ENCODE peak calls at places on chromosomes 13 and 19, in eight cellular contexts. J, X, Y, H, F, D, L and K are unnamed samples.

GRCh38 chr19:38815059-38816001 is 2.6 kb upstream of the LGALS4 start:
- DNase-seq in J (no peak), X (peak), Y (no peak), H (no peak), F (no peak), D (no peak), L (no peak), K (no peak)

GRCh38 chr13:109764045-109764444 is 22.3 kb downstream of the IRS2 start:
- DNase-seq in J (no peak), X (peak), Y (no peak), H (no peak), F (no peak), D (no peak), L (no peak), K (no peak)

GRCh38 chr19:10517361-10517759 is at the start of gene S1PR5:
- DNase-seq in J (no peak), X (peak), Y (no peak), H (no peak), F (no peak), D (peak), L (no peak), K (no peak)

GRCh38 chr19:58558066-58558622 is at the start of gene UBE2M:
- DNase-seq in J (no peak), X (no peak), Y (peak), H (no peak), F (no peak), D (no peak), L (no peak), K (no peak)

GRCh38 chr13:39787086-39787487 is 131.6 kb downstream of the COG6 start:
- DNase-seq in J (no peak), X (no peak), Y (no peak), H (no peak), F (no peak), D (no peak), L (no peak), K (no peak)

GRCh38 chr13:114071441-114071840 is 61.0 kb downstream of the RASA3 start:
- DNase-seq in J (no peak), X (no peak), Y (peak), H (no peak), F (no peak), D (peak), L (no peak), K (no peak)

GRCh38 chr19:13022111-13022858 is 27.0 kb downstream of the NFIX start:
- DNase-seq in J (no peak), X (no peak), Y (no peak), H (no peak), F (no peak), D (no peak), L (no peak), K (no peak)

GRCh38 chr13:94272038-94272437 is 207.4 kb downstream of the DCT start:
- DNase-seq in J (no peak), X (no peak), Y (no peak), H (no peak), F (no peak), D (no peak), L (no peak), K (no peak)

GRCh38 chr19:4567584-4568071 is 8.1 kb upstream of the SEMA6B start:
- DNase-seq in J (peak), X (peak), Y (peak), H (peak), F (no peak), D (no peak), L (no peak), K (no peak)

GRCh38 chr19:19451429-19452240 is 46.2 kb downstream of the GATAD2A start:
- DNase-seq in J (no peak), X (no peak), Y (no peak), H (no peak), F (no peak), D (no peak), L (no peak), K (no peak)

GRCh38 chr13:74290324-74290773 is 156.1 kb upstream of the KLF12 start:
- DNase-seq in J (no peak), X (peak), Y (peak), H (no peak), F (no peak), D (no peak), L (peak), K (peak)

GRCh38 chr19:3159565-3159964 is 19.0 kb upstream of the S1PR4 start:
- DNase-seq in J (no peak), X (no peak), Y (no peak), H (no peak), F (no peak), D (no peak), L (no peak), K (no peak)

GRCh38 chr19:48123907-48124675 is 13.5 kb upstream of the PLA2G4C start:
- DNase-seq in J (no peak), X (no peak), Y (peak), H (no peak), F (no peak), D (no peak), L (no peak), K (no peak)

GRCh38 chr13:39910833-39911232 is 255.4 kb downstream of the COG6 start:
- DNase-seq in J (no peak), X (no peak), Y (no peak), H (no peak), F (no peak), D (no peak), L (no peak), K (no peak)

GRCh38 chr13:71525004-71525403 is 342.0 kb downstream of the DACH1 start:
- DNase-seq in J (no peak), X (no peak), Y (no peak), H (no peak), F (no peak), D (no peak), L (no peak), K (no peak)

GRCh38 chr19:52742516-52742915 is 7.7 kb upstream of the ZNF611 start:
- DNase-seq in J (no peak), X (no peak), Y (no peak), H (no peak), F (no peak), D (no peak), L (no peak), K (no peak)

GRCh38 chr19:2329528-2329927 is 1.0 kb downstream of the SPPL2B start:
- DNase-seq in J (no peak), X (no peak), Y (no peak), H (no peak), F (no peak), D (no peak), L (no peak), K (no peak)

GRCh38 chr19:33416307-33417215 is 43.1 kb downstream of the CEBPG start:
- DNase-seq in J (peak), X (peak), Y (peak), H (peak), F (no peak), D (no peak), L (peak), K (peak)

GRCh38 chr13:111216166-111216960 is 101.3 kb downstream of the ARHGEF7 start:
- DNase-seq in J (peak), X (peak), Y (no peak), H (peak), F (no peak), D (no peak), L (peak), K (no peak)

GRCh38 chr19:5960005-5961001 is 17.6 kb downstream of the RANBP3 start:
- DNase-seq in J (no peak), X (no peak), Y (no peak), H (no peak), F (peak), D (no peak), L (no peak), K (no peak)

GRCh38 chr13:49108204-49108603 is 111.9 kb upstream of the MLNR start:
- DNase-seq in J (no peak), X (no peak), Y (no peak), H (peak), F (no peak), D (no peak), L (no peak), K (no peak)

GRCh38 chr19:8466018-8466417 is 21.2 kb downstream of the HNRNPM start:
- DNase-seq in J (no peak), X (no peak), Y (no peak), H (no peak), F (no peak), D (no peak), L (no peak), K (no peak)

GRCh38 chr13:83295684-83296083 is 586.6 kb downstream of the SLITRK1 start:
- DNase-seq in J (no peak), X (no peak), Y (no peak), H (no peak), F (no peak), D (no peak), L (no peak), K (no peak)

GRCh38 chr13:43054803-43055802 is 31.7 kb downstream of the DNAJC15 start:
- DNase-seq in J (no peak), X (peak), Y (no peak), H (no peak), F (no peak), D (no peak), L (no peak), K (no peak)

GRCh38 chr19:4504297-4504701 is 14.0 kb downstream of the PLIN4 start:
- DNase-seq in J (no peak), X (no peak), Y (no peak), H (no peak), F (no peak), D (no peak), L (no peak), K (no peak)

GRCh38 chr19:17117250-17117789 is 41.7 kb downstream of the MYO9B start:
- DNase-seq in J (no peak), X (no peak), Y (no peak), H (no peak), F (no peak), D (no peak), L (no peak), K (no peak)

GRCh38 chr19:35153701-35154534 is 617 bp upstream of the FXYD5 start:
- DNase-seq in J (peak), X (peak), Y (peak), H (peak), F (no peak), D (no peak), L (no peak), K (peak)

GRCh38 chr19:57632987-57633831 is at the start of gene ZNF211:
- DNase-seq in J (peak), X (peak), Y (peak), H (peak), F (peak), D (peak), L (peak), K (peak)

GRCh38 chr13:27770809-27771208 is 21.5 kb upstream of the GSX1 start:
- DNase-seq in J (no peak), X (peak), Y (no peak), H (no peak), F (no peak), D (no peak), L (no peak), K (no peak)

GRCh38 chr19:17339088-17339741 is 1.9 kb downstream of the GTPBP3 start:
- DNase-seq in J (no peak), X (peak), Y (no peak), H (no peak), F (no peak), D (no peak), L (no peak), K (no peak)

GRCh38 chr19:44817725-44818469 is 9.0 kb downstream of the BCAM start:
- DNase-seq in J (no peak), X (no peak), Y (no peak), H (no peak), F (no peak), D (no peak), L (no peak), K (no peak)

GRCh38 chr19:58558623-58559274 is 338 bp upstream of the UBE2M start:
- DNase-seq in J (peak), X (peak), Y (peak), H (no peak), F (no peak), D (peak), L (no peak), K (peak)

GRCh38 chr19:28793391-28794168 is 419.4 kb downstream of the UQCRFS1 start:
- DNase-seq in J (no peak), X (peak), Y (peak), H (no peak), F (no peak), D (no peak), L (no peak), K (no peak)

GRCh38 chr13:51959773-51960172 is 51.5 kb downstream of the ATP7B start:
- DNase-seq in J (no peak), X (no peak), Y (no peak), H (no peak), F (no peak), D (no peak), L (no peak), K (peak)

GRCh38 chr13:114144606-114145244 is 12.3 kb upstream of the RASA3 start:
- DNase-seq in J (no peak), X (no peak), Y (no peak), H (no peak), F (no peak), D (no peak), L (no peak), K (no peak)

GRCh38 chr13:105703843-105704242 is 831.6 kb downstream of the EFNB2 start:
- DNase-seq in J (no peak), X (no peak), Y (no peak), H (no peak), F (no peak), D (no peak), L (no peak), K (no peak)

GRCh38 chr19:1944916-1945561 is 4.1 kb downstream of the CSNK1G2 start:
- DNase-seq in J (no peak), X (no peak), Y (no peak), H (no peak), F (no peak), D (no peak), L (no peak), K (no peak)

GRCh38 chr19:18317998-18318800 is 4.7 kb downstream of the LSM4 start:
- DNase-seq in J (no peak), X (no peak), Y (no peak), H (peak), F (no peak), D (no peak), L (no peak), K (no peak)

GRCh38 chr13:111480976-111481375 is 160.5 kb downstream of the TEX29 start:
- DNase-seq in J (no peak), X (no peak), Y (no peak), H (no peak), F (peak), D (no peak), L (peak), K (no peak)